ENCODE peak calls at places on chromosomes 4 and X, in ten cellular contexts. V is heart right ventricle, F is H1, T is OCI-LY7, Z is AG04450, S is colonic mucosa, X is BJ, R is HFF-Myc, O is WERI-Rb-1, L is choroid plexus epithelial cell. J is an unnamed sample.

GRCh38 chr4:139521764-139522373 is 34.1 kb downstream of the SETD7 start:
- DNase-seq in V (no peak), S (no peak), O (no peak), R (no peak), L (no peak), X (no peak), Z (no peak), F (no peak), T (no peak), J (no peak)

GRCh38 chr4:150518559-150518958 is 63.4 kb upstream of the MAB21L2 start:
- DNase-seq in F (no peak), T (no peak), X (no peak), O (no peak), S (no peak), L (peak), V (no peak), R (no peak), Z (no peak), J (peak)

GRCh38 chr4:173243917-173244658 is 75.5 kb downstream of the GALNT7 start:
- DNase-seq in Z (no peak), X (no peak), R (no peak), T (no peak), O (no peak), F (no peak), V (no peak), S (no peak), L (no peak), J (no peak)

GRCh38 chr4:1347410-1347864 is 429 bp downstream of the UVSSA start:
- DNase-seq in S (peak), L (peak), O (peak), F (peak), Z (peak), R (peak), X (no peak), V (peak), T (peak), J (peak)

GRCh38 chrX:48487362-48487785 is 11.4 kb downstream of the FTSJ1 start:
- DNase-seq in R (peak), V (no peak), T (no peak), X (peak), Z (peak), S (no peak), O (no peak), F (no peak), L (peak), J (peak)

GRCh38 chrX:5646818-5647217 is 581.8 kb downstream of the NLGN4X start:
- DNase-seq in S (no peak), V (no peak), L (no peak), Z (no peak), X (no peak), R (no peak), F (no peak), T (peak), O (no peak), J (no peak)

GRCh38 chrX:670596-670995 is 40.0 kb downstream of the SHOX start:
- DNase-seq in X (no peak), F (no peak), L (no peak), V (no peak), T (no peak), S (no peak), O (no peak), Z (no peak), R (no peak), J (no peak)

GRCh38 chr4:76802546-76803021 is 95.4 kb downstream of the SOWAHB start:
- DNase-seq in L (peak), Z (no peak), V (no peak), F (no peak), T (no peak), R (no peak), X (no peak), S (no peak), O (no peak), J (no peak)

GRCh38 chrX:63958134-63958865 is 173.3 kb upstream of the ARHGEF9 start:
- DNase-seq in T (no peak), F (no peak), R (no peak), V (no peak), O (no peak), L (no peak), S (no peak), X (no peak), Z (no peak), J (no peak)

GRCh38 chr4:41939016-41939623 is 3.9 kb downstream of the TMEM33 start:
- DNase-seq in R (no peak), T (no peak), L (peak), V (no peak), S (no peak), X (no peak), O (no peak), Z (no peak), F (no peak), J (no peak)

GRCh38 chr4:6693274-6694176 is at the start of gene S100P:
- DNase-seq in V (no peak), Z (no peak), T (no peak), L (no peak), R (no peak), X (no peak), O (no peak), S (peak), F (no peak), J (no peak)

GRCh38 chrX:65596270-65596669 is 61.7 kb upstream of the LAS1L start:
- DNase-seq in Z (no peak), T (no peak), O (no peak), V (no peak), F (no peak), L (peak), R (no peak), S (no peak), X (no peak), J (no peak)

GRCh38 chrX:79130857-79131256 is 13.6 kb upstream of the GPR174 start:
- DNase-seq in V (no peak), R (no peak), X (no peak), L (no peak), S (no peak), T (no peak), Z (no peak), F (no peak), O (no peak), J (no peak)

GRCh38 chrX:12013220-12013619 is 125.1 kb upstream of the FRMPD4 start:
- DNase-seq in X (no peak), V (no peak), S (no peak), F (no peak), L (peak), T (no peak), Z (peak), R (no peak), O (no peak), J (no peak)

GRCh38 chr4:53924333-53925049 is 139.9 kb downstream of the CHIC2 start:
- DNase-seq in Z (no peak), L (no peak), O (no peak), R (no peak), V (no peak), T (no peak), F (no peak), S (no peak), X (no peak), J (no peak)

GRCh38 chrX:115233497-115234219 is at the start of gene LRCH2:
- DNase-seq in T (no peak), Z (peak), O (peak), R (no peak), V (peak), S (peak), F (peak), X (no peak), L (peak), J (no peak)

GRCh38 chr4:118964891-118965411 is 76.3 kb downstream of the SYNPO2 start:
- DNase-seq in X (no peak), T (no peak), V (no peak), R (no peak), S (no peak), L (peak), Z (no peak), F (no peak), O (no peak), J (no peak)

GRCh38 chrX:149650162-149650561 is 18.6 kb upstream of the TMEM185A start:
- DNase-seq in L (no peak), T (no peak), X (no peak), Z (no peak), R (no peak), S (no peak), V (no peak), F (no peak), O (no peak), J (no peak)

GRCh38 chr4:8769645-8770517 is 101.8 kb downstream of the HMX1 start:
- DNase-seq in R (no peak), L (no peak), Z (no peak), V (no peak), O (no peak), T (no peak), X (no peak), S (no peak), F (no peak), J (no peak)

GRCh38 chrX:138917781-138918180 is 206.3 kb upstream of the FGF13 start:
- DNase-seq in T (no peak), Z (no peak), S (no peak), R (no peak), F (no peak), O (no peak), V (no peak), L (peak), X (peak), J (no peak)

GRCh38 chrX:48684134-48684533 is 535 bp downstream of the WAS start:
- DNase-seq in O (no peak), R (no peak), L (no peak), X (no peak), S (no peak), Z (no peak), F (no peak), V (no peak), T (no peak), J (no peak)

GRCh38 chrX:70998402-70999027 is 67.6 kb upstream of the SLC7A3 start:
- DNase-seq in V (peak), X (no peak), Z (no peak), L (peak), S (peak), R (peak), O (peak), F (peak), T (peak), J (no peak)

GRCh38 chr4:76950052-76950845 is 697 bp downstream of the SEPTIN11 start:
- DNase-seq in R (no peak), O (peak), V (peak), Z (no peak), S (peak), T (peak), F (peak), X (no peak), L (peak), J (no peak)

GRCh38 chr4:123060039-123060770 is 137.8 kb upstream of the NUDT6 start:
- DNase-seq in L (no peak), V (no peak), S (no peak), O (no peak), R (no peak), Z (no peak), F (no peak), T (no peak), X (no peak), J (no peak)
- TF ChIP-seq CTCF in L (peak), V (no peak), S (no peak), O (peak), R (no peak), Z (no peak), F (peak), T (peak), X (no peak), J (no peak)

GRCh38 chr4:121307441-121308327 is 73.1 kb downstream of the QRFPR start:
- DNase-seq in V (no peak), F (no peak), X (peak), L (peak), R (peak), T (peak), Z (no peak), O (peak), S (peak), J (peak)
- TF ChIP-seq CTCF in V (peak), F (no peak), X (peak), L (peak), R (peak), T (peak), Z (peak), O (peak), S (peak), J (peak)

DNA sequence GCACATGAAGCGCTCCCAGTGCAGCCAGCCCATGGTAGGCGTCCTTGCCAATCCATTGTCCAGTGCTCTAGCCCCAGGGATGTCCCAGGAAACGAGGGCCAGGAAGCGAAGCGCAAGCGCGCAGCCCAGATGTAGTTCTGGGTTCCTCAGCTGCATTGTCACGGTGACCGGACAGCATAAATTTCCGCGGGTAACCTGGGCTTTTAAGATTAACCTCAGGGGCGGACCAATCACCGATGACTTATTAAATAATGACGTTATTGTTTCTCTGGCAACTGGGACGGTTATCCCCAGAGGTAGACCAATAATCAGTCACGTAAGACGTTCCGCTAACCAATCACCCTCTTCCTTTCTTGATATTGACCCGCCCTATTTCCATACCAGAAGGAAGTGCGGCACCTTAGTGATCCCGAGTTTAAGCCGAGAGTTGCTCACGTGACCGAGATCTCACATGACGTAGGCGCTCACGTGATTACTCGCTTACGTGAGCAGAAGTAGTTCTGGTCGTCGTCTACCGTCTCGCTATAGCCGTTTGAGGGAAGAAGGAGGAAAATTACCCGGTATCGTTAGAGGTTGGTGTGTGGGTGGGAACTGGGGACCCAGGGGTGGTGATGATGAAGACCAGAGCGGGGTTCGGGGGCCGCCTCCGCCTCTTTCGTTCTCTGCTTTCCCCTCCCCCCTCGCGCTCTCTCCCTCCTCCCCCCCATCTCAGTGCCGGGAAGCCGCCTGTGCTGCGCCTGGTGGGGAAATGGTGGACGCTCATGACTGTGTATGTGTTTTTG is at the start of the genes GLA and HNRNPH2:
- DNase-seq in T (peak), V (peak), F (peak), R (peak), Z (peak), S (peak), X (peak), L (peak), O (peak), J (peak)
- TF ChIP-seq CTCF in T (no peak), V (no peak), F (no peak), R (no peak), Z (peak), S (no peak), X (peak), L (peak), O (no peak), J (no peak)

DNA sequence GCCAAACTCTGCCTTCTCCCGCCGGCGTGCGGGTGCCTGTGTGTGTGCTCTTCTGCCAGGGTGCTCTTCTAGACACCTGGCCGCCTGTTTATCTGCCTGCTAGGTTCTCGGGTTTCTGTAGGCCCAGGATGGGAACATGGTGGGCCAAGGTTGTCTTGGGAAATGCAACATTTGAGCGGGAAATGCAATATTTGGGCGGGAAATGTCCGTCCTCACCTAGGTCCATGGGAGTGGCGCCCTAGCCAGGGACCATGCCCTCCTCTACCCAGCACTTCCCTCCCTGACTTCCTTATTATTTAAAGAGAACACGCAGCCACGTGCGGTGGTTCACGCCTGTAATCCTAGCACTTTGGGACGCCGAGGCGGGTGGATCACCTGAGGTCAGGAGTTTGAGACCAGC is 392.6 kb downstream of the FAT4 start:
- DNase-seq in T (no peak), R (no peak), L (no peak), X (no peak), O (no peak), F (no peak), V (no peak), Z (no peak), S (no peak), J (no peak)
- TF ChIP-seq CTCF in T (no peak), R (no peak), L (no peak), X (no peak), O (no peak), F (no peak), V (no peak), Z (no peak), S (no peak), J (no peak)

DNA sequence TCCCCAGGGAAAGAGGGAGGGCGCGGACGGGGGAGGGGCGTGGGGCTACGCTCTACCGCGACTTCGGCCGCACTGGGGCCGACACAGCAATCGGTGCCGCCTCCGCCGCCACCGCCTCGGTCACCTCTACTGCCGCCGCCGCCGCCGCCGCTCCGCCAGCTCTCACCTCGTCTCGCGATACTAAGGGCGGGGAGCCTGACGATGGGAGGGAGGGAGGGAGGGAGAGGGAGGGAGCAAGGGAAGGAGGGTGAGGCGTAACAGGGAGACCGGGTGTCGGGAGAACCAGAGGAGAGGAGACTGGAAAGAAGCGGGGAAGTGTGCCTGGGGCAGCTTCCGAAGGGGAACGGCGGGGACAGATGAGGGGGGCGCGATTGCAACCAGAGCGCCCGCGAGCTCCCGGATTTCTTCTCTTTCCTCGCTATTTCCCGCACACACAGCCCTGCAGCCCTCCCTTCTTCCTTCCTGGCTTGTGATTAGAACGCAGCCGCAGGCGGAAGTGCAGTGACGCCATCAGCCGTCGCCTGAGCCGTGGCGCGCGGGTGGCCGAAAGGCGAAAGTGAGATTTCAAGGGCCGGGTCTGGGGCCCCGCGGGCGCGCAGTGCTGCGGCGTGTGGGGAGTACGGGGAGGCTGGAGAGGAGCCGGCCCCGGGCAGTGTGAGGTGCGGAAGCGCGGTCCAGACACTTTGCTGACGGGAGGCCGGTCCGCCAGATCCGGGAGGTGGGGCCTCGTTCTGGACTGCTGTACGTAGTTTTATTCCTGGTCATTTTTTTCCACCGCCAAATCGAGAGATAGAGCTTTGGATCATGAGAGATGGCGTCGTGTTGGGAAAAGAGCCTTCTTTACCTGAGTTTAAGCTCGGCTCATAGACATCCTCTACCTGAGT is at the start of gene ANKRD17:
- DNase-seq in F (peak), O (peak), S (peak), Z (peak), L (peak), R (peak), V (peak), T (peak), X (peak), J (peak)
- TF ChIP-seq CTCF in F (no peak), O (no peak), S (no peak), Z (no peak), L (peak), R (no peak), V (peak), T (no peak), X (no peak), J (no peak)

GRCh38 chr4:143338313-143338712 is 1.6 kb downstream of the GAB1 start:
- DNase-seq in O (no peak), F (no peak), Z (no peak), S (no peak), T (no peak), L (no peak), X (no peak), V (no peak), R (no peak), J (no peak)

GRCh38 chr4:143337600-143338287 is 1.1 kb downstream of the GAB1 start:
- DNase-seq in F (no peak), V (peak), Z (no peak), R (no peak), S (peak), L (peak), X (no peak), T (peak), O (no peak), J (no peak)

GRCh38 chr4:143336828-143337599 is at the start of gene GAB1:
- DNase-seq in V (peak), X (no peak), Z (no peak), O (peak), S (peak), T (peak), R (no peak), L (peak), F (peak), J (no peak)

GRCh38 chr4:143339497-143339896 is 2.8 kb downstream of the GAB1 start:
- DNase-seq in L (no peak), S (no peak), O (no peak), T (no peak), X (no peak), F (no peak), Z (no peak), V (no peak), R (no peak), J (no peak)

DNA sequence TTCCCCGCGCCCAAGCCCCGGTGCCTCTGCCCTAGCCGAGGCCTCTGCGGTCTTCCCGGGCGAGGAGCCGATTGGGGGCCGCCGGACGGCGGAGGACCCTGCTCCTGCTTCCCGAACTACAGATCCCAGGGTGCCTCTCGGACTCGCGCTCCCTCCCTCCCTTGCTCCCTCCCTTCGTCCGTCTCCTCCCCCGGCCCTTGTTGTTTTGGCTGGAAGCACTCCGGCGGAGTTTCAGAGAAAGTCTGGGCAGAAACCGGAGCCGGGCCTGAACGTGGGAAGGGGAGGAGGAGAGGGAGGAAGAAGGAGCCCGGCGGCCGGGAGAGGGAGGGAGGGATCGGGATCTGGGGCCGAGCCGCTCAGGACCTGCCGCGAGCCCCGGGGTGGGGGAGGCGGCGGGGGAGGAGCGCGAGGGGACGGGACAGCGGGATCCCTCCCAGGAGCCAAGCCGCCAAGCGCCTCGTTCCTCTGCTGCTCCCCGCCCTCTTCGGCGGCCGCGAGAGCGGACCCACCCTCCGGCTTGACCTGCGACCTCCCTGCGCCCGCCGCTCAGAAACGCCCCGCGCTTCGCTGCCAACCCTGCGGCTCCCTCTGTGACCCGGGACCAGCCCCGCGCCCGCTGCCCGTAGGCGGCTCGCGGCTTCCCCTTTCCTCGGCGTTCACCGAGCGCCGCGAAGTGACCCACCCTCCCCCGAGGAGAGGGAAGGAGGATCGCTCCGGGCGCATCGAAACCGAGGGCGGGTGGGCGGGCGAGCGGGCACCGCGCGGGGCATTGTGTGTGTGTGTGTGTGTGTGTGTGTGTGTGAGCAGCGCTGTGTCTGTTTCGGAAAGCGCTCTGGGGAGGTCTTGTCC is 473 bp upstream of the GAB1 start:
- DNase-seq in F (peak), Z (peak), V (peak), S (peak), O (peak), R (peak), T (peak), X (peak), L (peak), J (no peak)
- TF ChIP-seq CTCF in F (no peak), Z (no peak), V (no peak), S (no peak), O (no peak), R (no peak), T (no peak), X (no peak), L (no peak), J (no peak)

GRCh38 chrX:139936259-139936658 is 3.4 kb upstream of the ATP11C start:
- DNase-seq in F (no peak), V (no peak), L (no peak), Z (no peak), S (no peak), T (peak), O (no peak), R (no peak), X (no peak), J (no peak)
- TF ChIP-seq CTCF in F (no peak), V (no peak), L (peak), Z (no peak), S (no peak), T (peak), O (no peak), R (no peak), X (no peak), J (peak)

J was measured in retinal pigment epithelial cell.